ENCODE peak calls at places on chromosomes 1 and 21, in five cellular contexts. V is GM23248; X is NCI-H226; P is upper lobe of right lung; C is stimulated activated CD4-positive, alpha-beta T cell treated with anti-CD3 and anti-CD28 coated beads, Interleukin-1b, Interleukin-23, amount 100 ng/mL, for 1 hour. Y is an unnamed sample.

GRCh38 chr1:229803601-229804217 is 177.7 kb downstream of the URB2 start:
- DNase-seq in V (no peak), X (no peak), P (no peak), C (no peak), Y (no peak)

GRCh38 chr1:232568331-232568852 is 61.5 kb downstream of the SIPA1L2 start:
- DNase-seq in V (peak), X (no peak), P (no peak), C (no peak), Y (no peak)

GRCh38 chr1:192474080-192474683 is 101.4 kb upstream of the RGS1 start:
- DNase-seq in V (peak), X (no peak), P (no peak), C (no peak), Y (no peak)

GRCh38 chr1:41420877-41421276 is 59.6 kb downstream of the FOXO6 start:
- DNase-seq in V (peak), X (no peak), P (no peak), C (no peak), Y (no peak)

GRCh38 chr1:50080904-50081586 is 27.7 kb upstream of the ELAVL4 start:
- DNase-seq in V (peak), X (no peak), P (no peak), C (no peak), Y (no peak)

GRCh38 chr1:22602060-22602740 is 34.2 kb upstream of the C1QA start:
- DNase-seq in V (no peak), X (no peak), P (no peak), C (no peak), Y (no peak)

GRCh38 chr1:29974345-29974744 is 738.0 kb downstream of the PTPRU start:
- DNase-seq in V (peak), X (peak), P (no peak), C (no peak), Y (no peak)

GRCh38 chr1:111768023-111768422 is 12.3 kb downstream of the DDX20 start:
- DNase-seq in V (no peak), X (no peak), P (no peak), C (no peak), Y (no peak)

GRCh38 chr1:182330303-182330702 is 61.3 kb downstream of the GLUL start:
- DNase-seq in V (peak), X (peak), P (no peak), C (no peak), Y (no peak)

GRCh38 chr1:107430540-107431228 is 289.8 kb downstream of the NTNG1 start:
- DNase-seq in V (peak), X (peak), P (no peak), C (no peak), Y (no peak)

GRCh38 chr1:224333309-224333926 is 3.4 kb upstream of the NVL start:
- DNase-seq in V (peak), X (peak), P (no peak), C (no peak), Y (no peak)

GRCh38 chr1:165492845-165493244 is 47.9 kb upstream of the RXRG start:
- DNase-seq in V (no peak), X (no peak), P (no peak), C (no peak), Y (no peak)

GRCh38 chr1:15008783-15009709 is 144.5 kb upstream of the TMEM51 start:
- DNase-seq in V (no peak), X (no peak), P (no peak), C (no peak), Y (no peak)

GRCh38 chr1:230067871-230068814 is 1.1 kb downstream of the GALNT2 start:
- DNase-seq in V (peak), X (no peak), P (peak), C (no peak), Y (no peak)

GRCh38 chr1:231329483-231329882 is 8.2 kb downstream of the EXOC8 start:
- DNase-seq in V (no peak), X (no peak), P (no peak), C (no peak), Y (no peak)

GRCh38 chr1:57270926-57271698 is 152.7 kb downstream of the DAB1 start:
- DNase-seq in V (no peak), X (no peak), P (no peak), C (no peak), Y (no peak)

GRCh38 chr1:222167111-222167510 is 380.8 kb downstream of the HHIPL2 start:
- DNase-seq in V (peak), X (peak), P (no peak), C (no peak), Y (peak)

GRCh38 chr1:1796466-1796865 is 18.2 kb upstream of the NADK start:
- DNase-seq in V (no peak), X (no peak), P (no peak), C (no peak), Y (no peak)

GRCh38 chr1:23383547-23384311 is 14.1 kb upstream of the ZNF436 start:
- DNase-seq in V (no peak), X (no peak), P (no peak), C (no peak), Y (no peak)

GRCh38 chr1:204478166-204478899 is 16.3 kb downstream of the PIK3C2B start:
- DNase-seq in V (no peak), X (no peak), P (no peak), C (no peak), Y (no peak)

GRCh38 chr1:200836213-200836612 is 36.6 kb upstream of the GPR25 start:
- DNase-seq in V (no peak), X (no peak), P (no peak), C (no peak), Y (no peak)

GRCh38 chr1:24108334-24109165 is 3.4 kb downstream of the MYOM3 start:
- DNase-seq in V (peak), X (peak), P (peak), C (no peak), Y (no peak)

GRCh38 chr21:16460936-16461335 is 731.2 kb downstream of the USP25 start:
- DNase-seq in V (no peak), X (no peak), P (no peak), C (no peak), Y (no peak)

GRCh38 chr1:184595609-184596008 is 159.0 kb downstream of the EDEM3 start:
- DNase-seq in V (peak), X (peak), P (no peak), C (no peak), Y (no peak)

GRCh38 chr1:234608720-234609527 is 1.1 kb downstream of the IRF2BP2 start:
- DNase-seq in V (peak), X (no peak), P (peak), C (peak), Y (no peak)

GRCh38 chr1:94310570-94311270 is 73.3 kb upstream of the ARHGAP29 start:
- DNase-seq in V (no peak), X (no peak), P (no peak), C (no peak), Y (no peak)

GRCh38 chr1:172040466-172040865 is 199.2 kb downstream of the DNM3 start:
- DNase-seq in V (peak), X (peak), P (no peak), C (no peak), Y (no peak)

GRCh38 chr1:150477733-150478132 is 9.5 kb upstream of the TARS2 start:
- DNase-seq in V (peak), X (peak), P (no peak), C (no peak), Y (no peak)

GRCh38 chr1:220544901-220545303 is 17.0 kb downstream of the MARK1 start:
- DNase-seq in V (peak), X (no peak), P (no peak), C (no peak), Y (no peak)

GRCh38 chr21:42632771-42633690 is 20.4 kb upstream of the PDE9A start:
- DNase-seq in V (no peak), X (no peak), P (peak), C (no peak), Y (no peak)

GRCh38 chr1:63321788-63322247 is 549 bp upstream of the FOXD3 start:
- DNase-seq in V (no peak), X (no peak), P (no peak), C (no peak), Y (no peak)

GRCh38 chr21:35217504-35218060 is 168.5 kb upstream of the RUNX1 start:
- DNase-seq in V (peak), X (peak), P (no peak), C (no peak), Y (no peak)

GRCh38 chr1:41576620-41577019 is 92.1 kb upstream of the EDN2 start:
- DNase-seq in V (peak), X (no peak), P (no peak), C (no peak), Y (no peak)

GRCh38 chr1:116415699-116416533 is 42.9 kb downstream of the ATP1A1 start:
- DNase-seq in V (peak), X (peak), P (no peak), C (no peak), Y (no peak)

Y was measured in GOT3.